ENCODE peak calls at places on chromosomes 7 and 10, in six cellular contexts. One of them, this sample, is unnamed.

GRCh38 chr7:155230169-155230593 is 67.5 kb upstream of the INSIG1 start:
- DNase-seq in astrocyte: peak; percentile 100
- DNase-seq in PC-3: peak; percentile 98
- DNase-seq in endothelial cell of umbilical vein: no peak
- DNase-seq in hepatocyte: peak; percentile 51
- DNase-seq in GM23338: peak; percentile 29
- DNase-seq in this sample: peak; percentile 100

GRCh38 chr10:44387853-44388251 is 3.0 kb upstream of the CXCL12 start:
- DNase-seq in astrocyte: no peak
- DNase-seq in PC-3: no peak
- DNase-seq in endothelial cell of umbilical vein: no peak
- DNase-seq in hepatocyte: no peak
- DNase-seq in GM23338: no peak
- DNase-seq in this sample: no peak

GRCh38 chr10:15884447-15884846 is 24.1 kb upstream of the MINDY3 start:
- DNase-seq in astrocyte: no peak
- DNase-seq in PC-3: no peak
- DNase-seq in endothelial cell of umbilical vein: no peak
- DNase-seq in hepatocyte: no peak
- DNase-seq in GM23338: no peak
- DNase-seq in this sample: no peak

GRCh38 chr10:77770081-77770867 is 132.7 kb upstream of the KCNMA1 start:
- DNase-seq in astrocyte: no peak
- DNase-seq in PC-3: no peak
- DNase-seq in endothelial cell of umbilical vein: no peak
- DNase-seq in hepatocyte: no peak
- DNase-seq in GM23338: no peak
- DNase-seq in this sample: no peak

GRCh38 chr7:142939226-142939910 is at the start of gene LLCFC1:
- DNase-seq in astrocyte: no peak
- DNase-seq in PC-3: peak; percentile 35
- DNase-seq in endothelial cell of umbilical vein: no peak
- DNase-seq in hepatocyte: peak; percentile 27
- DNase-seq in GM23338: peak; percentile 84
- DNase-seq in this sample: peak; percentile 54

GRCh38 chr7:57343901-57344622 is 105.9 kb upstream of the ZNF716 start:
- DNase-seq in astrocyte: no peak
- DNase-seq in PC-3: no peak
- DNase-seq in endothelial cell of umbilical vein: no peak
- DNase-seq in hepatocyte: no peak
- DNase-seq in GM23338: no peak
- DNase-seq in this sample: no peak

GRCh38 chr7:23346316-23346715 is 47.2 kb downstream of the MALSU1 start:
- DNase-seq in astrocyte: no peak
- DNase-seq in PC-3: no peak
- DNase-seq in endothelial cell of umbilical vein: peak; percentile 23
- DNase-seq in hepatocyte: no peak
- DNase-seq in GM23338: no peak
- DNase-seq in this sample: no peak

GRCh38 chr7:35333265-35333664 is 79.4 kb upstream of the TBX20 start:
- DNase-seq in astrocyte: no peak
- DNase-seq in PC-3: no peak
- DNase-seq in endothelial cell of umbilical vein: no peak
- DNase-seq in hepatocyte: no peak
- DNase-seq in GM23338: no peak
- DNase-seq in this sample: no peak

GRCh38 chr10:67668448-67668847 is 27.5 kb downstream of the CTNNA3 start:
- DNase-seq in astrocyte: peak; percentile 41
- DNase-seq in PC-3: peak; percentile 35
- DNase-seq in endothelial cell of umbilical vein: peak; percentile 15
- DNase-seq in hepatocyte: no peak
- DNase-seq in GM23338: no peak
- DNase-seq in this sample: no peak

DNA sequence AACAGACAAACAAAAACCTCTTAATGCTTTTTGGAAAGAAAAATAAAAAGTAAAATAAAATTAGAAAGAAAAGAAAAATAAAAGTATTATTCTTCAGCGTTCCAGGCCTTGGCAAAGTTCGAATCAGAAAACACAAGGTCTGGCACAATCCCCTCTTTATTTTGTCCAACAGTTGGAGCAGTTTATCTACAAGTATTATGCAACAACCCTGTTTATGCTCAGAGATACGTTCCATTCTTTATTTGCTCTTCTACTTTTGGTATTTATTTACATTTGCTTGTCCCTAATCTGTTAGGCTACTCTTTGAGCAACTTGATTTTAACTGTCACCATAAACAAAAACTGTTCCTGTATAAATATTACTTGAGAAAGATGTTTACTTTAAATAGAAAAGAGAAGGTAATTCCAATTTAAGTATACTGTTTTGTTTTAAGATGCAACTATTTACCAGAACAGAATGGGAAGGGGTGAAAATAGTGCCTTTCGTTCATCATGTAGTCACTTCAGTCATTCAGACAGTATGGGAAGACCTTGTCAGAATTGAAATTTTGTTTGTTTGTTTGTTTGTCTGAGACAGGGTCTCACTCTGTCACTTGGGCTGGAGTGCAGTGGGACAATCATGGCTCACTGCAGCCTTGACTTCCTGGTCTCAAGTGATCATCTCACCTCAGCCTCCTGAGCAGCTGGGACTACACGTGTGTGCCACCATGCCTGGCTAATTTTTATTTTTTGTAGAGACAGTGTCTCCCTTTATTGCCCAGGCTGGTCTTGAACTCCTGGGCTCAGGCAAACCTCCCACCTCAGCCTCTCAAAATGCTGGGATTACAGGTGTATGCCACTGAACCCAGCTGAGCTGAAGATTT is 5.7 kb downstream of the PDK4 start:
- DNase-seq in astrocyte: no peak
- DNase-seq in PC-3: no peak
- DNase-seq in endothelial cell of umbilical vein: no peak
- DNase-seq in hepatocyte: no peak
- DNase-seq in GM23338: no peak
- DNase-seq in this sample: no peak
- H3K4me3 ChIP-seq in astrocyte: no peak overlapping the region
- H3K4me3 ChIP-seq in PC-3: no peak overlapping the region
- H3K4me3 ChIP-seq in endothelial cell of umbilical vein: no peak overlapping the region
- H3K4me3 ChIP-seq in hepatocyte: no peak overlapping the region
- H3K4me3 ChIP-seq in GM23338: no peak overlapping the region
- H3K4me3 ChIP-seq in this sample: no peak overlapping the region

GRCh38 chr10:29588640-29589421 is 45.9 kb downstream of the SVIL start:
- DNase-seq in astrocyte: peak; percentile 47
- DNase-seq in PC-3: peak; percentile 43
- DNase-seq in endothelial cell of umbilical vein: peak; percentile 34
- DNase-seq in hepatocyte: no peak
- DNase-seq in GM23338: peak; percentile 59
- DNase-seq in this sample: peak; percentile 88

GRCh38 chr10:29584436-29584835 is 50.3 kb downstream of the SVIL start:
- DNase-seq in astrocyte: no peak
- DNase-seq in PC-3: no peak
- DNase-seq in endothelial cell of umbilical vein: no peak
- DNase-seq in hepatocyte: no peak
- DNase-seq in GM23338: no peak
- DNase-seq in this sample: no peak

GRCh38 chr10:29586509-29586908 is 48.3 kb downstream of the SVIL start:
- DNase-seq in astrocyte: no peak
- DNase-seq in PC-3: no peak
- DNase-seq in endothelial cell of umbilical vein: no peak
- DNase-seq in hepatocyte: no peak
- DNase-seq in GM23338: no peak
- DNase-seq in this sample: no peak

GRCh38 chr10:29583674-29584073 is 51.1 kb downstream of the SVIL start:
- DNase-seq in astrocyte: peak; percentile 87
- DNase-seq in PC-3: peak; percentile 6
- DNase-seq in endothelial cell of umbilical vein: no peak
- DNase-seq in hepatocyte: no peak
- DNase-seq in GM23338: no peak
- DNase-seq in this sample: peak; percentile 52

GRCh38 chr10:29585488-29585976 is 49.2 kb downstream of the SVIL start:
- DNase-seq in astrocyte: no peak
- DNase-seq in PC-3: peak; percentile 44
- DNase-seq in endothelial cell of umbilical vein: peak; percentile 60
- DNase-seq in hepatocyte: no peak
- DNase-seq in GM23338: peak; percentile 81
- DNase-seq in this sample: no peak
- TF ChIP-seq CTCF in astrocyte: no peak
- TF ChIP-seq CTCF in PC-3: no peak
- TF ChIP-seq CTCF in endothelial cell of umbilical vein: no peak
- TF ChIP-seq CTCF in hepatocyte: no peak
- TF ChIP-seq CTCF in GM23338: peak; percentile 43
- TF ChIP-seq CTCF in this sample: no peak

GRCh38 chr7:27196287-27196739 is 3.6 kb downstream of the HOXA13 start:
- DNase-seq in astrocyte: peak; percentile 33
- DNase-seq in PC-3: peak; percentile 89
- DNase-seq in endothelial cell of umbilical vein: peak; percentile 84
- DNase-seq in hepatocyte: peak; percentile 89
- DNase-seq in GM23338: peak; percentile 87
- DNase-seq in this sample: peak; percentile 76
- TF ChIP-seq EZH2 in astrocyte: no peak
- TF ChIP-seq EZH2 in PC-3: no peak
- TF ChIP-seq EZH2 in endothelial cell of umbilical vein: peak; percentile 24
- TF ChIP-seq EZH2 in hepatocyte: no peak
- TF ChIP-seq EZH2 in GM23338: peak; percentile 67
- TF ChIP-seq EZH2 in this sample: no peak

GRCh38 chr7:27242580-27243339 is at the start of gene EVX1:
- DNase-seq in astrocyte: no peak
- DNase-seq in PC-3: no peak
- DNase-seq in endothelial cell of umbilical vein: no peak
- DNase-seq in hepatocyte: no peak
- DNase-seq in GM23338: peak; percentile 62
- DNase-seq in this sample: no peak
- H3K4me3 ChIP-seq in astrocyte: no peak within 1 kb of the TSS
- H3K4me3 ChIP-seq in PC-3: peak within 1 kb of the TSS; percentile 89
- H3K4me3 ChIP-seq in endothelial cell of umbilical vein: no peak within 1 kb of the TSS
- H3K4me3 ChIP-seq in hepatocyte: peak within 1 kb of the TSS; percentile 38
- H3K4me3 ChIP-seq in GM23338: peak within 1 kb of the TSS; percentile 43
- H3K4me3 ChIP-seq in this sample: no peak within 1 kb of the TSS

GRCh38 chr10:43384252-43385221 is 13.1 kb downstream of the FXYD4 start:
- DNase-seq in astrocyte: no peak
- DNase-seq in PC-3: peak; percentile 27
- DNase-seq in endothelial cell of umbilical vein: no peak
- DNase-seq in hepatocyte: no peak
- DNase-seq in GM23338: no peak
- DNase-seq in this sample: peak; percentile 33

GRCh38 chr10:43383204-43383971 is 12.0 kb downstream of the FXYD4 start:
- DNase-seq in astrocyte: no peak
- DNase-seq in PC-3: no peak
- DNase-seq in endothelial cell of umbilical vein: no peak
- DNase-seq in hepatocyte: no peak
- DNase-seq in GM23338: no peak
- DNase-seq in this sample: no peak

GRCh38 chr10:43376828-43377227 is 5.4 kb downstream of the FXYD4 start:
- DNase-seq in astrocyte: no peak
- DNase-seq in PC-3: no peak
- DNase-seq in endothelial cell of umbilical vein: no peak
- DNase-seq in hepatocyte: no peak
- DNase-seq in GM23338: no peak
- DNase-seq in this sample: no peak

GRCh38 chr10:43377393-43377883 is 6.0 kb downstream of the FXYD4 start:
- DNase-seq in astrocyte: no peak
- DNase-seq in PC-3: peak; percentile 32
- DNase-seq in endothelial cell of umbilical vein: no peak
- DNase-seq in hepatocyte: peak; percentile 66
- DNase-seq in GM23338: peak; percentile 89
- DNase-seq in this sample: peak; percentile 44

GRCh38 chr10:43380610-43381222 is 9.3 kb downstream of the FXYD4 start:
- DNase-seq in astrocyte: no peak
- DNase-seq in PC-3: peak; percentile 43
- DNase-seq in endothelial cell of umbilical vein: no peak
- DNase-seq in hepatocyte: no peak
- DNase-seq in GM23338: no peak
- DNase-seq in this sample: peak; percentile 39
- TF ChIP-seq CTCF in astrocyte: peak; percentile 34
- TF ChIP-seq CTCF in PC-3: peak; percentile 43
- TF ChIP-seq CTCF in endothelial cell of umbilical vein: no peak
- TF ChIP-seq CTCF in hepatocyte: no peak
- TF ChIP-seq CTCF in GM23338: no peak
- TF ChIP-seq CTCF in this sample: peak; percentile 46

GRCh38 chr7:152904698-152905097 is 145.1 kb downstream of the ACTR3B start:
- DNase-seq in astrocyte: no peak
- DNase-seq in PC-3: no peak
- DNase-seq in endothelial cell of umbilical vein: no peak
- DNase-seq in hepatocyte: no peak
- DNase-seq in GM23338: no peak
- DNase-seq in this sample: no peak

GRCh38 chr7:152899482-152900166 is 140.1 kb downstream of the ACTR3B start:
- DNase-seq in astrocyte: no peak
- DNase-seq in PC-3: peak; percentile 64
- DNase-seq in endothelial cell of umbilical vein: no peak
- DNase-seq in hepatocyte: no peak
- DNase-seq in GM23338: no peak
- DNase-seq in this sample: peak; percentile 46

GRCh38 chr7:152905949-152906348 is 146.4 kb downstream of the ACTR3B start:
- DNase-seq in astrocyte: no peak
- DNase-seq in PC-3: no peak
- DNase-seq in endothelial cell of umbilical vein: no peak
- DNase-seq in hepatocyte: no peak
- DNase-seq in GM23338: no peak
- DNase-seq in this sample: no peak

GRCh38 chr7:152902054-152902453 is 142.5 kb downstream of the ACTR3B start:
- DNase-seq in astrocyte: no peak
- DNase-seq in PC-3: no peak
- DNase-seq in endothelial cell of umbilical vein: no peak
- DNase-seq in hepatocyte: no peak
- DNase-seq in GM23338: no peak
- DNase-seq in this sample: no peak

GRCh38 chr7:152902870-152903860 is 143.6 kb downstream of the ACTR3B start:
- DNase-seq in astrocyte: no peak
- DNase-seq in PC-3: no peak
- DNase-seq in endothelial cell of umbilical vein: no peak
- DNase-seq in hepatocyte: no peak
- DNase-seq in GM23338: no peak
- DNase-seq in this sample: no peak
- TF ChIP-seq EZH2 in astrocyte: no peak
- TF ChIP-seq EZH2 in PC-3: no peak
- TF ChIP-seq EZH2 in endothelial cell of umbilical vein: no peak
- TF ChIP-seq EZH2 in hepatocyte: no peak
- TF ChIP-seq EZH2 in GM23338: no peak
- TF ChIP-seq EZH2 in this sample: no peak

GRCh38 chr10:42941245-42941644 is 135.6 kb upstream of the RET start:
- DNase-seq in astrocyte: no peak
- DNase-seq in PC-3: no peak
- DNase-seq in endothelial cell of umbilical vein: no peak
- DNase-seq in hepatocyte: no peak
- DNase-seq in GM23338: no peak
- DNase-seq in this sample: no peak
- H3K4me3 ChIP-seq in astrocyte: no peak overlapping the region
- H3K4me3 ChIP-seq in PC-3: no peak overlapping the region
- H3K4me3 ChIP-seq in endothelial cell of umbilical vein: no peak overlapping the region
- H3K4me3 ChIP-seq in hepatocyte: no peak overlapping the region
- H3K4me3 ChIP-seq in GM23338: no peak overlapping the region
- H3K4me3 ChIP-seq in this sample: no peak overlapping the region